ENCODE peak calls at places on chromosomes 6 and 20, in four cellular contexts. E is K562, T is GM12878, L is HepG2. W is an unnamed sample.

GRCh38 chr6:135540207-135540877 is 42.8 kb upstream of the AHI1 start:
- DNase-seq in L (no peak), E (no peak), T (no peak), W (no peak)

GRCh38 chr6:27479319-27480182 is 6.6 kb upstream of the ZNF184 start:
- DNase-seq in L (peak), T (peak), E (peak), W (peak)

GRCh38 chr20:35462351-35462750 is 7.0 kb downstream of the CEP250 start:
- DNase-seq in L (no peak), E (peak), T (no peak), W (no peak)

GRCh38 chr6:56241106-56241812 is 6.1 kb downstream of the COL21A1 start:
- DNase-seq in T (no peak), E (no peak), L (no peak), W (no peak)

GRCh38 chr6:24867104-24867703 is 68.5 kb upstream of the ARMH2 start:
- DNase-seq in L (no peak), T (no peak), E (no peak), W (no peak)

GRCh38 chr6:57216235-57217101 is 5.6 kb downstream of the RAB23 start:
- DNase-seq in L (no peak), T (no peak), E (no peak), W (no peak)

GRCh38 chr6:26286168-26286854 is 78.7 kb upstream of the BTN3A2 start:
- DNase-seq in T (no peak), L (peak), E (peak), W (peak)

GRCh38 chr6:16540804-16541752 is 220.2 kb downstream of the ATXN1 start:
- DNase-seq in L (no peak), T (no peak), E (no peak), W (no peak)

GRCh38 chr6:140592877-140593276 is 1218.4 kb upstream of the CITED2 start:
- DNase-seq in L (no peak), E (no peak), T (no peak), W (no peak)

GRCh38 chr6:130029163-130029562 is 10.8 kb downstream of the L3MBTL3 start:
- DNase-seq in E (no peak), L (no peak), T (no peak), W (no peak)

GRCh38 chr6:7535498-7535897 is 6.0 kb upstream of the DSP start:
- DNase-seq in E (no peak), L (no peak), T (no peak), W (no peak)

GRCh38 chr6:95087394-95088097 is 489.8 kb upstream of the MANEA start:
- DNase-seq in L (peak), E (no peak), T (no peak), W (peak)

GRCh38 chr6:148166339-148166949 is 176.2 kb upstream of the SASH1 start:
- DNase-seq in E (peak), T (no peak), L (peak), W (peak)

GRCh38 chr20:43824699-43825402 is 89.8 kb upstream of the TOX2 start:
- DNase-seq in L (peak), E (no peak), T (peak), W (no peak)

GRCh38 chr6:3916211-3916610 is 67.0 kb downstream of the FAM50B start:
- DNase-seq in L (no peak), T (no peak), E (no peak), W (no peak)

GRCh38 chr20:20864346-20865096 is 152.1 kb upstream of the RALGAPA2 start:
- DNase-seq in E (no peak), T (no peak), L (peak), W (peak)

GRCh38 chr6:137995371-137995770 is 111.8 kb downstream of the PERP start:
- DNase-seq in T (no peak), L (no peak), E (no peak), W (no peak)

GRCh38 chr20:4329232-4329631 is 313.9 kb upstream of the RNF24 start:
- DNase-seq in E (no peak), T (no peak), L (no peak), W (no peak)

GRCh38 chr20:24746351-24746685 is 202.8 kb upstream of the CST7 start:
- DNase-seq in T (no peak), L (no peak), E (no peak), W (no peak)

GRCh38 chr20:1373036-1373435 is 19.8 kb downstream of the FKBP1A start:
- DNase-seq in E (no peak), L (no peak), T (no peak), W (no peak)

GRCh38 chr6:44266347-44266746 is 996 bp upstream of the NFKBIE start:
- DNase-seq in T (no peak), E (no peak), L (no peak), W (no peak)

GRCh38 chr20:37351689-37352610 is 6.0 kb downstream of the SRC start:
- DNase-seq in T (no peak), E (no peak), L (no peak), W (no peak)

GRCh38 chr20:38156888-38157634 is 8.0 kb downstream of the TGM2 start:
- DNase-seq in E (peak), L (no peak), T (no peak), W (no peak)

GRCh38 chr6:21769405-21769851 is 175.9 kb downstream of the SOX4 start:
- DNase-seq in T (no peak), E (no peak), L (no peak), W (no peak)

GRCh38 chr20:2751347-2751867 is 49.0 kb downstream of the CPXM1 start:
- DNase-seq in L (peak), E (no peak), T (no peak), W (no peak)

GRCh38 chr20:2754426-2754825 is 46.0 kb downstream of the CPXM1 start:
- DNase-seq in L (no peak), E (no peak), T (no peak), W (no peak)

GRCh38 chr20:2751868-2752630 is 48.4 kb downstream of the CPXM1 start:
- DNase-seq in T (no peak), E (peak), L (no peak), W (no peak)

GRCh38 chr20:2753456-2754040 is 46.9 kb downstream of the CPXM1 start:
- DNase-seq in E (no peak), L (no peak), T (no peak), W (no peak)

DNA sequence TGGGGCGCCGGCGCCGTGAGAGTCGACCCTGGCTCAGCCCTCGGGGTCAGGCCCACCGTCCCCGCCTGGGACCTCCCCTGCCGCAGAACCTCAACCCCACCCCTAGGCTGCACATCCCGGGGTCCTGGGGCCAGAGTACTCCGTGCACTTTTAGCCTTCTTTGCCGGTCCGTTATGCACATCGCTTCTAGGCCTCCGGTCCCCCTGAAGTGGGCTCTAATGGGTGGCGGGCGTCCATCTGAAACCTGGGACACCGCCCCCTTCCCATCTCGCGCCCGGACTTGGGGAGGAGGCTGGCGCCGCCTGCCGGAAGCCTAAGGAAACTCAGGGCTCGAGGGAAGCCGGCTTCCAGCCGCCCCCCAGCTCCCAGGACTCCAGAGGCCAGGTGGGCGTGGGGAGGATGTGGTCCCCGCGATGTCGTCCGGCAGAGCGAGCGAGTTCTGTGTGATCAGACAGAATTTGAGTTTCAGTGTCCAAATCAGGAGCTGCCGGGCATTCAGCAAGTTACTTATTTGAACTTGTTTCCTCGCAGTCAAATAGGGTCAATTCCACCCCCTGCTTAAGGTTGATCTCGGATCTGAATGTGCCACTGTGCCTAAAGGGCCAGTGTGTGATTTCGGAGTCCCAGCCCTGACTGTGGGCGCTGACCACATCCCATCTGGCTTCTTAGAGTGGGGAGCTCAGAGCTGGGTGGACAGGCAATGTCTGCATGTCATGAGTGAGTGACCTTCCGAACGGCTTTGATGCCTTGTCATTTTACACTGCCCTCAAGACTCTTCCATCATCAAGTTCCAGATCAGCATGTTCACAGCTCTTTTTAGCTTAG is 47.6 kb downstream of the CPXM1 start:
- DNase-seq in T (no peak), E (peak), L (peak), W (peak)
- TF ChIP-seq FOXK2 in T (no peak), E (no peak), L (no peak), W (no peak)

DNA sequence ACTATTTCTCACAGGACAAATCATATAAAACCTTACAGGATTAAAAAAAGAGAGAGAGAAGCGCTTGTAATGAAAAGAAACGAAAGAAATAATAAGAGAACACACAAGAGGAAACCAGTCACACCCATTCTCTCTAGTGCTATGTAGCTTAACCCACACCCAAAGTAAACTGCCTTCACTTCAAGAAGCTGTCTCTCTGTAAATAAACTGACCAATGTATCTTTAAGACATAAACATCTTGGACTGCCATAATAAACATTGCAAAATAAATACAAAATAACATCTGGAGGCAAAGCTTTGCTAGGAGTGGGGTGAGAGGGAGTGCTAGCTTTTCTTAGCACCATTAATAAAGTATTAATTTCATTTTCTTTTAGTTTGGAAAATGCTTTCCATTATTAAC is 61.6 kb upstream of the RNF146 start:
- DNase-seq in T (no peak), E (no peak), L (no peak), W (no peak)
- TF ChIP-seq SP1 in T (no peak), E (no peak), L (no peak), W (no peak)

GRCh38 chr20:63116412-63117106 is 99.4 kb downstream of the YTHDF1 start:
- DNase-seq in E (peak), T (no peak), L (no peak), W (peak)
- TF ChIP-seq FOXK2 in E (no peak), T (no peak), L (no peak), W (no peak)

GRCh38 chr6:90729057-90729456 is 142.2 kb upstream of the MAP3K7 start:
- DNase-seq in E (no peak), T (no peak), L (no peak), W (no peak)

GRCh38 chr6:90730191-90730673 is 143.4 kb upstream of the MAP3K7 start:
- DNase-seq in T (peak), E (no peak), L (no peak), W (no peak)
- TF ChIP-seq SP1 in T (no peak), E (no peak), L (no peak), W (no peak)